ENCODE peak calls at places on chromosomes 1 and 21, in four cellular contexts. B is colonic mucosa, N is IMR-90, M is GM20000. G is an unnamed sample.

GRCh38 chr1:172266528-172267174 is 153.8 kb upstream of the C1orf105 start:
- DNase-seq in B (no peak), N (no peak), M (no peak), G (no peak)

GRCh38 chr1:156167536-156167935 is 14.2 kb downstream of the SEMA4A start:
- DNase-seq in B (no peak), N (no peak), M (no peak), G (no peak)

GRCh38 chr21:44994581-44995171 is 54.8 kb downstream of the SLX9 start:
- DNase-seq in B (no peak), N (no peak), M (no peak), G (no peak)

GRCh38 chr1:156177918-156178654 is 15.8 kb upstream of the SLC25A44 start:
- DNase-seq in B (no peak), N (no peak), M (no peak), G (no peak)

GRCh38 chr1:32742956-32743355 is 40.4 kb upstream of the SYNC start:
- DNase-seq in B (peak), N (no peak), M (peak), G (no peak)

GRCh38 chr1:168767885-168768584 is 39.0 kb upstream of the DPT start:
- DNase-seq in B (no peak), N (peak), M (no peak), G (no peak)

GRCh38 chr1:154974808-154975408 is 427 bp downstream of the CKS1B start:
- DNase-seq in B (peak), N (peak), M (peak), G (peak)

GRCh38 chr1:55589656-55590297 is 374.6 kb upstream of the USP24 start:
- DNase-seq in B (no peak), N (no peak), M (no peak), G (no peak)

GRCh38 chr1:10713614-10714013 is 82.8 kb downstream of the CASZ1 start:
- DNase-seq in B (no peak), N (no peak), M (no peak), G (no peak)

GRCh38 chr1:38741341-38741740 is 118.2 kb downstream of the RRAGC start:
- DNase-seq in B (no peak), N (no peak), M (no peak), G (no peak)

GRCh38 chr1:61568460-61569211 is 156.3 kb downstream of the TM2D1 start:
- DNase-seq in B (no peak), N (no peak), M (no peak), G (no peak)

GRCh38 chr1:30977105-30977504 is 68.5 kb upstream of the SDC3 start:
- DNase-seq in B (no peak), N (peak), M (no peak), G (no peak)

DNA sequence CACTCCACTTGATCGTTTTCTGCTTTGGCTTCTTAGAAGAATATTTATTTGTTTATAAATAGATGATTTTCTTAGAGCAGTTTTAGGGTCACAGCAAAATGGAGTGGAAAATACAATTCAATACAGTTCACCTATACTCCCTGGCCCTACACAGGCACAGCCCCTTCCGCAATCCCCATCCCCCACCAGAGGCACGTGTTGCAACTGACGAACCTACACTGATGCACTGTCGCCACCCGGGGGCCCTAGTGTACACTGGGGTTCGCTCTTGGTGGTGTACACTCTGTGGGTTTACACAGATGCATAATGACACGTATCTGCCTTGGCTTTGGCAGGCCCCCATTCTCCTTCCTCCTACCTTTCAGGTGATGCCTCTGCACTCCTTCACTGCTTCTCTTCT is 8.0 kb downstream of the ECHDC2 start:
- DNase-seq in B (no peak), N (no peak), M (no peak), G (no peak)
- TF ChIP-seq CTCF in B (no peak), N (no peak), M (no peak), G (no peak)

GRCh38 chr1:50604580-50604979 is 181.3 kb upstream of the DMRTA2 start:
- DNase-seq in B (no peak), N (no peak), M (no peak), G (no peak)
- TF ChIP-seq CTCF in B (no peak), N (peak), M (no peak), G (no peak)

DNA sequence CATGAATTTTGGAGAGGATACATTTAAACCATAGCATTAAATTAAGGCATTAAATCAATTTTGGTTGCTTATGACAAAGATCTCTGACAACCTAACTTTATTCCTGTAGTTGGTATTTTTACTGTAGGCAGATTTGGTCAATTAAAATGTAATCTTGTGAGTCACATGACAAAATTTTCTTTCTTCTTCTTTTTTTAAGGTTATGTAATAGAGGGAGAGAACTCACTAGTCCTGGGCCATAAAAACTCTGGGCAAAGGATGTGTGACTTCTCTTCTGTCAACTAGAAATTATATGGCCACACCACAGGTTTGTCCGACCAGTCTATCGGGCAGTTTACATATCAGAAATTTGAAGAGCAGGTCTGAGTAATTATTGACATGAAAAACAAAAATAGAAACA is 181.4 kb downstream of the RYR2 start:
- DNase-seq in B (no peak), N (no peak), M (no peak), G (no peak)
- TF ChIP-seq CTCF in B (no peak), N (no peak), M (no peak), G (no peak)

DNA sequence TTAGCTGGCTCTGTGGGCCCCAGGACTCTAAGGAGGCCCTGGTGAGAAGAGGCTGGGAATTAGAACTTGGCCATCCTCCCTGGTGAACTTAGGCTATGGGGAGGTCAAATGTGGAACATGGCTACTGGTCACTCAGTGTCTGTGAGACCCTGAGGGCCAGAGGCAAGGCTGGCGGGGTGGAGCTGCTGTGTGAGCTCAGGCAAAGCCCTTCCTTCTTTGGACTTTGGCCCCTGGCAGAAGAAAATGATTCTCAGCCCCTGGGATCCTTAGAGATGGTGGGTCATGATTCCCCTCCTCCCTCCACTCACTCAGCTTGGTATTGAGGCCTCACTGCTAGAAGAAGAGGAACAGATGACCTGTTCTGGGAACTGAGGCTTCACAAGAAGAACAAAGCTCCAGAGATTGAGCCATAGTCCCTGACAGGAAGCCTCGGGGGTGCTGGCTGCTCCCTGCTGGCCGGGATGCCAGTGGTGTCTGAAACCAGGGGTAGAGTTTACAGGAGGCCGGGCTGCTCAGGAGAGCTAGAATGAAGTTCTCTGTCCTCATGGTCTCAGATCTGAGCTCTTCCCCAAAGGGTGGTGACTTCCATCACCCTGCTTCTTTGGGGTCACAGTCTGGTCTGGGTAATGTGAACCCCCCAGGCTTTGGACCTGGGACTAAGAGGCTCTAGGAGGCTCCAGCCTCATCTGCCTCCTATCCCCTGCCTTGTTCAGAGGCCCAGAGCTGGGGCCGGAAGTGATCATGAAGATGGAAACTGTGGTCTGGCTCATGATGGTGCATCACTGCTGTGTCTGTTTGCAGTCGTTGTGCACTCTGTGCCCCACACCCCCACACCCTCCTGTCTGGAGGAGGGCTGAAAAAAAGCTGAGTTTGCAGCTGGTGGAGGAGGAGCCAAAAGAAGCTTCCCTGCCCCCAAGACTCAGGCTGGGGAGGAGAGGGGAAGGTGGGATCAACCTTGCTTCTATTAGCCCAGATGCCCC is 905 bp downstream of the BTBD19 start:
- DNase-seq in B (peak), N (peak), M (peak), G (no peak)
- TF ChIP-seq CTCF in B (no peak), N (peak), M (no peak), G (no peak)

DNA sequence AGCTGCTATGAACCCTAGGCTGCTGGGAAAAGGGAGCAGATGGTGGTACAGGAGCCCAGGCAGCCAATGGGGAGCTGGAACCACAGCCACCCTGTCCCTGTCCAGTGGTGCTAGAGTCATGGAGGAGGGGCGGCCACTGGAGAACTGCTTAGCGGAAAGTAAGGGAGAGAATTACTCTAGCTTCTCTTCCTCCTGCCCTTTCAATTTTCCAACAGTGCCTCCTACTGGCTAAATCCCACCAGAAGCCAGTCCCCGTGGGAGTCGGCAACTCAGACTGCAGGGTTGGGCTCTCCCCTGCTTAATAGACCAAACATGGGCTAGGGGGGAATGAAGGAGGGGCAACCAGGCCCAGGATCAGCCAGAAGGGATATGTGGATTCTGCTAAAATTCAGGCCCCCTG is 154.5 kb downstream of the ACTL8 start:
- DNase-seq in B (no peak), N (peak), M (no peak), G (no peak)
- TF ChIP-seq CTCF in B (no peak), N (peak), M (no peak), G (no peak)

G was measured in mesothelial cell of epicardium.